ENCODE peak calls at places on chromosomes 5 and 9, in four cellular contexts. I is H1, L is GM12878, D is HepG2. U is an unnamed sample.
A peak's percentile ranks its signal among the peaks of the same experiment; 100 is the strongest.

GRCh38 chr5:13403351-13403750 is 541.1 kb downstream of the DNAH5 start:
- DNase-seq in I (no peak), D (no peak), L (no peak), U (no peak)

GRCh38 chr5:64942460-64942859 is 173.7 kb downstream of the CWC27 start:
- DNase-seq in I (no peak), L (no peak), D (no peak), U (no peak)

GRCh38 chr9:19816769-19817168 is 27.9 kb upstream of the SLC24A2 start:
- DNase-seq in I (no peak), D (no peak), L (no peak), U (no peak)

GRCh38 chr9:18973348-18973747 is 59.7 kb downstream of the SAXO1 start:
- DNase-seq in L (no peak), I (no peak), D (no peak), U (no peak)

GRCh38 chr9:129414377-129415021 is 206.4 kb downstream of the C9orf50 start:
- DNase-seq in L (no peak), D (peak; percentile 48), I (no peak), U (no peak)

GRCh38 chr5:113242481-113243348 is 192.1 kb downstream of the TSSK1B start:
- DNase-seq in L (no peak), D (no peak), I (no peak), U (no peak)

GRCh38 chr5:2215059-2215458 is 332.3 kb upstream of the IRX4 start:
- DNase-seq in I (no peak), D (no peak), L (no peak), U (no peak)

GRCh38 chr9:87088192-87088591 is 140.9 kb upstream of the GAS1 start:
- DNase-seq in D (no peak), L (no peak), I (no peak), U (no peak)

GRCh38 chr5:107572800-107573368 is 97.9 kb downstream of the EFNA5 start:
- DNase-seq in D (no peak), I (no peak), L (no peak), U (no peak)

GRCh38 chr5:159100022-159100927 is 559 bp upstream of the EBF1 start:
- DNase-seq in I (peak; percentile 75), L (peak; percentile 81), D (no peak), U (peak; percentile 93)

GRCh38 chr9:124260769-124261603 is 3.2 kb downstream of the NEK6 start:
- DNase-seq in I (no peak), L (no peak), D (peak; percentile 61), U (no peak)

GRCh38 chr9:80059979-80060378 is 488.2 kb downstream of the TLE4 start:
- DNase-seq in D (no peak), L (no peak), I (no peak), U (no peak)

GRCh38 chr5:3734621-3735020 is 139.0 kb downstream of the IRX1 start:
- DNase-seq in D (no peak), I (no peak), L (no peak), U (no peak)

GRCh38 chr5:609506-609905 is 2.6 kb upstream of the CEP72 start:
- DNase-seq in D (no peak), I (no peak), L (no peak), U (no peak)

GRCh38 chr5:179260324-179261070 is 84.8 kb downstream of the ADAMTS2 start:
- DNase-seq in I (no peak), D (no peak), L (no peak), U (no peak)

GRCh38 chr5:146653560-146653959 is 137.6 kb upstream of the GPR151 start:
- DNase-seq in L (no peak), D (no peak), I (no peak), U (no peak)

GRCh38 chr9:90611121-90611520 is 31.5 kb downstream of the DIRAS2 start:
- DNase-seq in D (no peak), L (no peak), I (no peak), U (no peak)

GRCh38 chr5:176185133-176185733 is 53.0 kb upstream of the SIMC1 start:
- DNase-seq in I (no peak), L (no peak), D (no peak), U (no peak)

GRCh38 chr5:61658592-61659008 is 326.5 kb downstream of the ZSWIM6 start:
- DNase-seq in I (peak; percentile 82), D (peak; percentile 44), L (peak; percentile 21), U (peak; percentile 84)

GRCh38 chr5:154117050-154117449 is 73.5 kb upstream of the GALNT10 start:
- DNase-seq in I (no peak), D (no peak), L (no peak), U (no peak)

GRCh38 chr5:108884736-108885135 is 137.0 kb downstream of the FER start:
- DNase-seq in L (no peak), D (no peak), I (no peak), U (no peak)

GRCh38 chr9:111427186-111427585 is 57.0 kb downstream of the ECPAS start:
- DNase-seq in I (no peak), L (no peak), D (no peak), U (no peak)

GRCh38 chr5:180784497-180785097 is 18.0 kb downstream of the MGAT1 start:
- DNase-seq in L (no peak), D (peak; percentile 70), I (no peak), U (peak; percentile 73)

GRCh38 chr9:135815433-135816178 is 91.7 kb downstream of the CAMSAP1 start:
- DNase-seq in I (no peak), D (no peak), L (no peak), U (no peak)

GRCh38 chr9:121299467-121300282 is 31.7 kb downstream of the GSN start:
- DNase-seq in D (no peak), L (no peak), I (no peak), U (peak; percentile 66)

GRCh38 chr9:132007371-132007701 is 72.3 kb downstream of the MED27 start:
- DNase-seq in L (no peak), D (no peak), I (no peak), U (no peak)

GRCh38 chr9:132005896-132006295 is 73.8 kb downstream of the MED27 start:
- DNase-seq in D (no peak), L (no peak), I (no peak), U (no peak)

GRCh38 chr9:132008871-132009812 is 70.5 kb downstream of the MED27 start:
- DNase-seq in L (no peak), I (no peak), D (peak; percentile 63), U (no peak)

GRCh38 chr9:132008184-132008781 is 71.4 kb downstream of the MED27 start:
- DNase-seq in D (no peak), L (no peak), I (no peak), U (no peak)

GRCh38 chr9:132006657-132007370 is 72.9 kb downstream of the MED27 start:
- DNase-seq in I (no peak), L (peak; percentile 67), D (no peak), U (no peak)
- TF ChIP-seq SP1 in I (no peak), L (no peak), D (no peak), U (no peak)

GRCh38 chr5:136730426-136730825 is 365.1 kb upstream of the TRPC7 start:
- DNase-seq in I (no peak), L (no peak), D (no peak), U (no peak)
- TF ChIP-seq SUZ12 in I (no peak), L (no peak), D (no peak), U (no peak)

GRCh38 chr5:167485395-167485794 is 806.0 kb upstream of the WWC1 start:
- DNase-seq in I (no peak), D (no peak), L (no peak), U (no peak)
- TF ChIP-seq SP1 in I (no peak), D (no peak), L (no peak), U (no peak)

GRCh38 chr5:68027519-68027918 is 188.0 kb upstream of the PIK3R1 start:
- DNase-seq in I (no peak), D (no peak), L (no peak), U (no peak)
- TF ChIP-seq SUZ12 in I (no peak), D (no peak), L (no peak), U (no peak)

GRCh38 chr5:94433393-94434149 is 184.8 kb downstream of the KIAA0825 start:
- DNase-seq in D (peak; percentile 4), L (no peak), I (no peak), U (no peak)
- TF ChIP-seq SP1 in D (no peak), L (no peak), I (no peak), U (no peak)